ENCODE peak calls at places on chromosomes 1 and 21, in ten cellular contexts. N, V, Y, W, F, Z, A, E, K and U are unnamed samples. For H3K9me3, the result is how much of the 10 kb centered on the place peaks cover.

GRCh38 chr1:43994794-43995790 is 3.7 kb downstream of the CCDC24 start:
- DNase-seq in N (no peak), V (no peak), Y (no peak), W (no peak), F (peak), Z (peak), A (no peak), E (no peak), K (no peak), U (no peak)

GRCh38 chr1:156430305-156430704 is 61.3 kb downstream of the RHBG start:
- DNase-seq in N (no peak), V (no peak), Y (no peak), W (no peak), F (no peak), Z (no peak), A (no peak), E (no peak), K (no peak), U (no peak)

GRCh38 chr1:172638885-172639831 is 19.7 kb upstream of the FASLG start:
- DNase-seq in N (no peak), V (no peak), Y (no peak), W (no peak), F (peak), Z (no peak), A (peak), E (no peak), K (no peak), U (peak)

GRCh38 chr21:37072239-37072987 is 458 bp downstream of the PIGP start:
- DNase-seq in N (peak), V (peak), Y (peak), W (peak), F (peak), Z (no peak), A (no peak), E (peak), K (no peak), U (no peak)

GRCh38 chr1:209132736-209133467 is 450.6 kb upstream of the CAMK1G start:
- DNase-seq in N (no peak), V (no peak), Y (no peak), W (no peak), F (no peak), Z (no peak), A (no peak), E (no peak), K (no peak), U (no peak)

GRCh38 chr1:10074855-10075418 is 42.2 kb downstream of the UBE4B start:
- DNase-seq in N (no peak), V (no peak), Y (no peak), W (no peak), F (no peak), Z (no peak), A (no peak), E (no peak), K (no peak), U (no peak)

GRCh38 chr1:43302226-43302625 is 1.4 kb downstream of the TIE1 start:
- DNase-seq in N (no peak), V (no peak), Y (peak), W (no peak), F (no peak), Z (peak), A (no peak), E (no peak), K (no peak), U (no peak)

GRCh38 chr1:41868241-41868953 is 50.3 kb downstream of the HIVEP3 start:
- DNase-seq in N (no peak), V (no peak), Y (no peak), W (no peak), F (no peak), Z (no peak), A (no peak), E (no peak), K (no peak), U (no peak)

GRCh38 chr1:34268311-34269042 is 91.8 kb downstream of the C1orf94 start:
- DNase-seq in N (no peak), V (no peak), Y (no peak), W (no peak), F (peak), Z (no peak), A (no peak), E (no peak), K (no peak), U (peak)

GRCh38 chr1:70487910-70488665 is 77.0 kb downstream of the CTH start:
- DNase-seq in N (peak), V (no peak), Y (no peak), W (no peak), F (peak), Z (no peak), A (peak), E (no peak), K (no peak), U (no peak)

GRCh38 chr1:223827193-223827663 is 18.5 kb downstream of the TP53BP2 start:
- DNase-seq in N (no peak), V (no peak), Y (no peak), W (no peak), F (peak), Z (no peak), A (no peak), E (no peak), K (no peak), U (no peak)

GRCh38 chr21:44838951-44839350 is 21.1 kb upstream of the SUMO3 start:
- DNase-seq in N (no peak), V (no peak), Y (no peak), W (no peak), F (no peak), Z (no peak), A (no peak), E (no peak), K (no peak), U (no peak)

GRCh38 chr1:87249803-87250202 is 78.9 kb upstream of the LMO4 start:
- DNase-seq in N (no peak), V (no peak), Y (no peak), W (no peak), F (no peak), Z (no peak), A (no peak), E (no peak), K (no peak), U (no peak)

GRCh38 chr21:31198575-31198974 is 145.5 kb downstream of the TIAM1 start:
- DNase-seq in N (no peak), V (no peak), Y (no peak), W (no peak), F (peak), Z (no peak), A (peak), E (no peak), K (no peak), U (no peak)

GRCh38 chr21:17461014-17461413 is 51.8 kb upstream of the CXADR start:
- DNase-seq in N (peak), V (no peak), Y (peak), W (no peak), F (peak), Z (no peak), A (no peak), E (peak), K (no peak), U (no peak)

GRCh38 chr1:172823534-172823933 is 164.6 kb downstream of the FASLG start:
- DNase-seq in N (no peak), V (no peak), Y (peak), W (no peak), F (peak), Z (no peak), A (no peak), E (no peak), K (peak), U (no peak)

GRCh38 chr1:149917590-149918144 is at the start of gene SV2A:
- DNase-seq in N (no peak), V (peak), Y (no peak), W (peak), F (peak), Z (no peak), A (no peak), E (peak), K (no peak), U (no peak)

GRCh38 chr1:153805929-153806750 is 30.9 kb downstream of the SLC27A3 start:
- DNase-seq in N (no peak), V (no peak), Y (no peak), W (no peak), F (peak), Z (no peak), A (no peak), E (no peak), K (no peak), U (no peak)

GRCh38 chr1:71745326-71745725 is 537.0 kb downstream of the NEGR1 start:
- DNase-seq in N (no peak), V (no peak), Y (no peak), W (no peak), F (peak), Z (no peak), A (no peak), E (no peak), K (no peak), U (no peak)

GRCh38 chr1:175887981-175888428 is 144.6 kb upstream of the TNR start:
- DNase-seq in N (peak), V (peak), Y (peak), W (peak), F (peak), Z (no peak), A (peak), E (peak), K (no peak), U (peak)

GRCh38 chr1:59487335-59488031 is 190.6 kb downstream of the FGGY start:
- DNase-seq in N (no peak), V (no peak), Y (no peak), W (no peak), F (peak), Z (no peak), A (no peak), E (no peak), K (no peak), U (no peak)

GRCh38 chr1:83725735-83726360 is 273.1 kb downstream of the TTLL7 start:
- DNase-seq in N (no peak), V (no peak), Y (no peak), W (no peak), F (no peak), Z (no peak), A (no peak), E (no peak), K (no peak), U (no peak)

GRCh38 chr1:68782890-68783289 is 286.0 kb upstream of the DEPDC1 start:
- DNase-seq in N (no peak), V (no peak), Y (no peak), W (no peak), F (no peak), Z (no peak), A (no peak), E (no peak), K (no peak), U (no peak)

GRCh38 chr1:207034998-207035397 is 2.4 kb upstream of the C1orf116 start:
- DNase-seq in N (no peak), V (no peak), Y (no peak), W (no peak), F (peak), Z (no peak), A (no peak), E (no peak), K (no peak), U (peak)

GRCh38 chr1:7609311-7609994 is 161.6 kb upstream of the VAMP3 start:
- DNase-seq in N (no peak), V (no peak), Y (no peak), W (no peak), F (no peak), Z (no peak), A (no peak), E (peak), K (no peak), U (no peak)

GRCh38 chr1:25004355-25004754 is 74.3 kb upstream of the RUNX3 start:
- DNase-seq in N (no peak), V (no peak), Y (no peak), W (no peak), F (no peak), Z (no peak), A (no peak), E (no peak), K (no peak), U (no peak)

GRCh38 chr1:154326546-154327465 is 1.5 kb downstream of the ATP8B2 start:
- DNase-seq in N (peak), V (no peak), Y (peak), W (peak), F (peak), Z (no peak), A (no peak), E (peak), K (peak), U (no peak)

GRCh38 chr1:205965039-205965630 is 21.9 kb upstream of the SLC26A9 start:
- DNase-seq in N (no peak), V (no peak), Y (no peak), W (no peak), F (no peak), Z (no peak), A (no peak), E (no peak), K (no peak), U (no peak)

DNA sequence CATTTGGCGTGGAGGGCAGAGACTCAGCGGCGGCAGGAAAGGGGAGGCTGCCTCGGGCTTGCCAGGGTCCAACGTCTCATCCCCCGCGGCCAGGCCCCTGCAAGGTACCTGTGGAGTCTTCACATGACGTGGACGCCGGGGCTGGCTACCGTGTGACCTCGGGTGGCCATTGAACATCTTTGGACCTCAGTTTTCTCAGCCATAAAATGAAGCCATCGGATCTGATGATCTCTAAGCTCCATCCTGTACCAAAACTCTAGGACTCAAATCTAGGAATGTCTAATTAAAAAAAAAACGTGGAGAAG is 141.8 kb upstream of the KCNE2 start:
- DNase-seq in N (no peak), V (no peak), Y (no peak), W (no peak), F (no peak), Z (no peak), A (no peak), E (no peak), K (no peak), U (no peak)
- H3K4me3 ChIP-seq in N (no peak), V (no peak), Y (no peak), W (no peak), F (no peak), Z (no peak), A (no peak), E (no peak), K (no peak), U (no peak)

DNA sequence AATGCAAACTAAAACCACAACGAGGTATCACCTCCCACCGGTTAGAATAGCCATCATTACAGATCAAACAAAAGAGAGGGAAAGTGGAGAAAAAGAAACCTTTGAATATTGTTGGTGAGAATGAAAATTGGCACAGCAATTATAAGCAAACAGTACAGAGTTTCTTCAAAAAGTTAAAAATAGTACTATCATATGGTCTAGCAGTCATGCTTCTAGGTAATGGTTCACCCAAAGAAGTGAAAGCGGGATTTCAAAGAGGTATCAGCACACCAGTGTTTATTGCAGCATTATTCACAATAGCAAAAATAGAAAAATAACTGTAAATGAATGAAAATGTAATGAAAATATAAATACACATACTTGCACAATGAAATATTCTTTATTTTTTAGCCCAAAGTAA is 8.2 kb downstream of the OR2T10 start:
- DNase-seq in N (no peak), V (no peak), Y (no peak), W (no peak), F (no peak), Z (no peak), A (no peak), E (no peak), K (no peak), U (no peak)
- H3K9me3 ChIP-seq in N (under half), V (under half), Y (under half), W (under half), F (under half), Z (under half), A (under half), E (under half), K (under half), U (under half)

GRCh38 chr1:225769687-225770086 is 7.9 kb upstream of the SRP9 start:
- DNase-seq in N (no peak), V (no peak), Y (no peak), W (no peak), F (no peak), Z (no peak), A (no peak), E (no peak), K (no peak), U (no peak)

GRCh38 chr1:225768662-225769426 is 8.8 kb upstream of the SRP9 start:
- DNase-seq in N (no peak), V (no peak), Y (no peak), W (no peak), F (no peak), Z (no peak), A (no peak), E (no peak), K (no peak), U (no peak)

GRCh38 chr1:225766967-225767413 is 10.6 kb upstream of the SRP9 start:
- DNase-seq in N (peak), V (peak), Y (peak), W (peak), F (peak), Z (no peak), A (no peak), E (peak), K (peak), U (peak)

GRCh38 chr1:225765982-225766674 is 11.5 kb upstream of the SRP9 start:
- DNase-seq in N (no peak), V (peak), Y (no peak), W (no peak), F (no peak), Z (no peak), A (no peak), E (no peak), K (no peak), U (no peak)

GRCh38 chr1:225767591-225768540 is 9.8 kb upstream of the SRP9 start:
- DNase-seq in N (peak), V (peak), Y (peak), W (peak), F (peak), Z (peak), A (no peak), E (peak), K (peak), U (peak)
- H3K4me3 ChIP-seq in N (no peak), V (no peak), Y (no peak), W (peak), F (peak), Z (no peak), A (no peak), E (no peak), K (no peak), U (no peak)

GRCh38 chr1:241871031-241871430 is 23.0 kb downstream of the EXO1 start:
- DNase-seq in N (no peak), V (no peak), Y (no peak), W (no peak), F (no peak), Z (no peak), A (no peak), E (no peak), K (no peak), U (no peak)
- H3K9me3 ChIP-seq in N (under half), V (under half), Y (under half), W (under half), F (under half), Z (under half), A (under half), E (under half), K (under half), U (under half)

GRCh38 chr21:33895356-33895755 is 20.2 kb downstream of the ATP5PO start:
- DNase-seq in N (no peak), V (no peak), Y (no peak), W (no peak), F (no peak), Z (no peak), A (no peak), E (no peak), K (no peak), U (no peak)
- H3K4me3 ChIP-seq in N (no peak), V (no peak), Y (peak), W (peak), F (peak), Z (no peak), A (no peak), E (no peak), K (no peak), U (no peak)

GRCh38 chr1:4745560-4745959 is 91.2 kb downstream of the AJAP1 start:
- DNase-seq in N (no peak), V (no peak), Y (no peak), W (no peak), F (no peak), Z (no peak), A (no peak), E (no peak), K (no peak), U (no peak)
- H3K9me3 ChIP-seq in N (under half), V (under half), Y (under half), W (under half), F (under half), Z (under half), A (under half), E (under half), K (under half), U (under half)